ENCODE peak calls at places on chromosomes 12 and 14, in nine cellular contexts. U is neural progenitor cell; L is H9; C is heart right ventricle; A is uterus; H is mesendoderm; T is aorta; O is CD8-positive, alpha-beta memory T cell; K is endodermal cell. B is an unnamed sample.

GRCh38 chr14:59819446-59820088 is 51.0 kb downstream of the RTN1 start:
- DNase-seq in O (no peak), C (no peak), T (peak; percentile 73), K (no peak), A (no peak), H (no peak), L (no peak), U (no peak), B (no peak)

GRCh38 chr12:32533971-32534590 is 134.7 kb downstream of the FGD4 start:
- DNase-seq in U (peak; percentile 24), O (no peak), C (no peak), L (peak; percentile 47), A (peak; percentile 22), T (peak; percentile 81), K (no peak), H (peak; percentile 76), B (peak; percentile 67)

GRCh38 chr12:47980779-47981495 is 17.5 kb downstream of the TMEM106C start:
- DNase-seq in T (no peak), A (no peak), C (no peak), L (no peak), O (no peak), K (no peak), U (no peak), H (no peak), B (no peak)

GRCh38 chr14:90758959-90759358 is 57.3 kb downstream of the TTC7B start:
- DNase-seq in T (peak; percentile 86), C (peak; percentile 61), U (no peak), H (no peak), L (no peak), O (no peak), A (peak; percentile 61), K (no peak), B (no peak)

GRCh38 chr12:54261817-54262402 is 18.0 kb downstream of the CBX5 start:
- DNase-seq in A (no peak), O (no peak), C (no peak), H (no peak), U (no peak), T (no peak), L (no peak), K (no peak), B (no peak)

GRCh38 chr12:63966603-63966975 is 122.1 kb downstream of the SRGAP1 start:
- DNase-seq in U (no peak), T (no peak), C (no peak), A (no peak), L (no peak), O (no peak), K (no peak), H (no peak), B (no peak)

GRCh38 chr12:58395056-58395455 is 453.7 kb downstream of the ATP23 start:
- DNase-seq in L (no peak), K (no peak), H (no peak), A (no peak), U (no peak), O (no peak), C (no peak), T (no peak), B (no peak)

GRCh38 chr12:65668981-65669695 is 155.1 kb upstream of the HMGA2 start:
- DNase-seq in O (no peak), H (no peak), K (no peak), A (no peak), U (no peak), L (no peak), C (no peak), T (no peak), B (peak; percentile 50)

GRCh38 chr12:124734224-124734788 is 129.4 kb downstream of the SCARB1 start:
- DNase-seq in H (peak; percentile 98), K (peak; percentile 97), A (no peak), O (no peak), U (peak; percentile 94), L (peak; percentile 94), T (no peak), C (no peak), B (peak; percentile 74)

DNA sequence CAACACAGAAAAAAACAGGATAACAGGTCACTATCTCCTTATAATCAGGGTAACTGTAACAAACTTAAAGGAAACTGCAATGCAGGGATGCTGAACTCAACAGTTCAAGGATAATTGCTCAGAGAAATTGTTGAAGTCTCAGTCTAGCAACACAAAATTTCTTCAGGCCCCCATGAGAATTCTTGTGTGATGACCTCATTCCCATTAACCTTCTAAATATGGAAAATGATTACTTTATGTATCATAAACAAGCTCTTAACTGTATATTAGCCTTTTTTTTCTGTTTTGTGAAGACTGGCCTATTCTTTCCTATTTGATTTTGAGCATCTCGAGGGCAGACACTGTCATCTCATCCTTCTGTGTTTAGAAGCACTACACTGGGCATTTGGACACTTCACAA is 47.1 kb downstream of the IGF1 start:
- DNase-seq in U (no peak), O (no peak), T (no peak), L (no peak), A (no peak), C (no peak), K (no peak), H (no peak), B (no peak)
- H3K27ac ChIP-seq in U (no peak overlapping the region), O (no peak overlapping the region), T (no peak overlapping the region), L (no peak overlapping the region), A (peak overlapping the region; percentile 20), C (no peak overlapping the region), K (no peak overlapping the region), H (no peak overlapping the region), B (no peak overlapping the region)

DNA sequence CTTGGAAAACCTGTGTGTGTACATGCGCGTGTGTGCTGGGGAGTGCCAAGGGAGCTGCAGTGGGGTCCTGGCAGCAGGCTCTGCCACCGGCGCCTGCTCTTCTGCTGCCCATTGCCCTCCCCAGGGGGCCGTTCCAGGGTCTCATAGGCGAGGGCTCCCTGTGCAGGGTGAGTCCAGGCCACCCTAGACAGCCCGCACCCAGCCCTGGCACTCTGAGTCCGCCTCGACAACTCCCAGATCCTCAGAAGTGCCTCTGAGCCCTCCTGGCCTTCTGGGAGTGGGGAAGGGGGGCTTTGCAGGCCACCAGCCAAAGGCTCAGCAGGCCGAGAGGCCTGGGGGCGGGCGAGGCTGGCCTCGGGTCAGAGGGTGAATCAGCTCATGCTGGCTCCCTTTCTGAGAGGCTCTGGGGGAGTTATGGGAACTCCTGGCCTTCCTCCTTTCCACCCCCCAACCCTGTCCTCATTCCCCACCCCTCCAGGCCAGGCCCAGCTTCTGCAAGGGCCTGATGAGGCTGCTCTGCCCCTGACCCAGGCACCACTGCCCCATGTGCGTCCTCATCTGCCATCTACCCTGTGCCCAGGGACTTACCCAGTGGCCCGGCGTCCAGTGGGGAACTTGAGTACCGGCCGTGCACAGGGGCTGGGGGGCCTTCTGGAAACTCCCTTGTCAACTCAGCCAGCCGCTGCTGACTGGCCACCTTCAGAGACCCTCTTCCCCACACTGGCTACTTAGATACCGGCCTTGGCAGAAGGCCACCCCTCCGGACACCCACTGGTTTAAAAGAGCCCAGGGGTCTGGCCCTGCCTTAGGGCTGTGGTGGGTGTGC is 2.1 kb upstream of the TEDC1 start:
- DNase-seq in C (peak; percentile 33), U (peak; percentile 53), H (no peak), A (peak; percentile 39), K (no peak), O (no peak), L (no peak), T (no peak), B (no peak)
- H3K4me1 ChIP-seq in C (peaks cover 52% of the 10 kb centered on the region), U (peaks cover 25% of the 10 kb centered on the region), H (no peaks in the 10 kb centered on the region), A (peaks cover 35% of the 10 kb centered on the region), K (peaks cover 6% of the 10 kb centered on the region), O (peaks cover 52% of the 10 kb centered on the region), L (no peaks in the 10 kb centered on the region), T (no peaks in the 10 kb centered on the region), B (peaks cover 32% of the 10 kb centered on the region)

GRCh38 chr12:11780521-11781101 is 131.1 kb downstream of the ETV6 start:
- DNase-seq in U (no peak), C (no peak), H (no peak), T (no peak), O (no peak), L (no peak), A (no peak), K (no peak), B (no peak)
- H3K27ac ChIP-seq in U (no peak overlapping the region), C (no peak overlapping the region), H (no peak overlapping the region), T (peak overlapping the region; percentile 33), O (no peak overlapping the region), L (no peak overlapping the region), A (no peak overlapping the region), K (no peak overlapping the region), B (no peak overlapping the region)

GRCh38 chr12:26406391-26406790 is 211.0 kb downstream of the SSPN start:
- DNase-seq in U (no peak), L (no peak), C (no peak), A (no peak), H (no peak), K (no peak), O (no peak), T (no peak), B (no peak)

GRCh38 chr12:26402648-26403047 is 207.3 kb downstream of the SSPN start:
- DNase-seq in O (no peak), T (no peak), L (peak; percentile 55), H (peak; percentile 56), A (no peak), U (no peak), C (no peak), K (peak; percentile 76), B (no peak)

GRCh38 chr12:26410686-26411085 is 215.3 kb downstream of the SSPN start:
- DNase-seq in K (no peak), O (no peak), H (no peak), A (no peak), C (no peak), T (no peak), U (no peak), L (no peak), B (no peak)

GRCh38 chr12:26403601-26404000 is 208.2 kb downstream of the SSPN start:
- DNase-seq in K (no peak), C (no peak), T (no peak), U (no peak), A (no peak), H (no peak), L (no peak), O (no peak), B (no peak)

GRCh38 chr12:26406813-26407212 is 211.4 kb downstream of the SSPN start:
- DNase-seq in L (no peak), C (no peak), A (no peak), T (no peak), H (no peak), K (no peak), U (no peak), O (no peak), B (no peak)
- H3K4me1 ChIP-seq in L (no peaks in the 10 kb centered on the region), C (no peaks in the 10 kb centered on the region), A (no peaks in the 10 kb centered on the region), T (no peaks in the 10 kb centered on the region), H (no peaks in the 10 kb centered on the region), K (no peaks in the 10 kb centered on the region), U (no peaks in the 10 kb centered on the region), O (no peaks in the 10 kb centered on the region), B (no peaks in the 10 kb centered on the region)

GRCh38 chr14:24639905-24640304 is 5.9 kb upstream of the GZMB start:
- DNase-seq in U (no peak), T (no peak), H (no peak), L (no peak), K (no peak), O (no peak), A (no peak), C (no peak), B (no peak)
- H3K27ac ChIP-seq in U (no peak overlapping the region), T (no peak overlapping the region), H (no peak overlapping the region), L (no peak overlapping the region), K (no peak overlapping the region), O (no peak overlapping the region), A (no peak overlapping the region), C (no peak overlapping the region), B (no peak overlapping the region)

GRCh38 chr14:76918176-76918750 is 92.1 kb downstream of the LRRC74A start:
- DNase-seq in A (peak; percentile 82), O (no peak), U (no peak), L (no peak), H (peak; percentile 91), C (peak; percentile 66), T (peak; percentile 85), K (peak; percentile 78), B (peak; percentile 94)
- H3K4me1 ChIP-seq in A (peaks cover 32% of the 10 kb centered on the region), O (peaks cover 23% of the 10 kb centered on the region), U (peaks cover 44% of the 10 kb centered on the region), L (peaks cover 29% of the 10 kb centered on the region), H (peaks cover 25% of the 10 kb centered on the region), C (peaks cover 50% of the 10 kb centered on the region), T (peaks cover 8% of the 10 kb centered on the region), K (peaks cover 13% of the 10 kb centered on the region), B (peaks cover 50% of the 10 kb centered on the region)

B was measured in cardiac muscle cell.